ENCODE peak calls at places on chromosome 18, in five cellular contexts. L is foreskin fibroblast, M is lower lobe of right lung, K is cardiac muscle cell, X is neural crest cell. Y is an unnamed sample.

GRCh38 chr18:72544092-72544886 is at the start of gene CBLN2:
- DNase-seq in L (peak), M (peak), K (peak), X (peak), Y (peak)

GRCh38 chr18:11752116-11752911 is 63.2 kb downstream of the GNAL start:
- DNase-seq in L (no peak), M (no peak), K (peak), X (peak), Y (no peak)

GRCh38 chr18:49669403-49669802 is 107.5 kb downstream of the LIPG start:
- DNase-seq in L (no peak), M (no peak), K (no peak), X (no peak), Y (no peak)

GRCh38 chr18:23178201-23178600 is 42.9 kb downstream of the CABLES1 start:
- DNase-seq in L (no peak), M (no peak), K (no peak), X (no peak), Y (no peak)

GRCh38 chr18:7568426-7568825 is 1.3 kb downstream of the PTPRM start:
- DNase-seq in L (peak), M (peak), K (peak), X (peak), Y (peak)

GRCh38 chr18:2316686-2317308 is 254.5 kb downstream of the METTL4 start:
- DNase-seq in L (no peak), M (no peak), K (peak), X (no peak), Y (peak)

GRCh38 chr18:71673498-71673897 is 870.6 kb downstream of the CBLN2 start:
- DNase-seq in L (no peak), M (no peak), K (no peak), X (no peak), Y (no peak)

GRCh38 chr18:14974088-14974487 is 226.1 kb downstream of the ANKRD30B start:
- DNase-seq in L (no peak), M (no peak), K (no peak), X (no peak), Y (no peak)

GRCh38 chr18:9683418-9684396 is 24.4 kb upstream of the RAB31 start:
- DNase-seq in L (peak), M (no peak), K (no peak), X (no peak), Y (peak)

GRCh38 chr18:7572837-7573236 is 5.7 kb downstream of the PTPRM start:
- DNase-seq in L (no peak), M (no peak), K (no peak), X (no peak), Y (no peak)

GRCh38 chr18:68428666-68429065 is 286.2 kb downstream of the TMX3 start:
- DNase-seq in L (no peak), M (no peak), K (no peak), X (no peak), Y (no peak)

GRCh38 chr18:68703326-68703725 is 11.6 kb downstream of the TMX3 start:
- DNase-seq in L (no peak), M (no peak), K (no peak), X (no peak), Y (no peak)

GRCh38 chr18:45291616-45292612 is 323.4 kb upstream of the SLC14A2 start:
- DNase-seq in L (no peak), M (no peak), K (no peak), X (no peak), Y (no peak)

GRCh38 chr18:69259282-69259681 is 141.4 kb upstream of the DOK6 start:
- DNase-seq in L (no peak), M (no peak), K (no peak), X (no peak), Y (no peak)

GRCh38 chr18:34659579-34660517 is 50.2 kb upstream of the DTNA start:
- DNase-seq in L (peak), M (peak), K (peak), X (peak), Y (peak)

GRCh38 chr18:58900015-58900649 is 35.5 kb downstream of the ZNF532 start:
- DNase-seq in L (no peak), M (no peak), K (no peak), X (peak), Y (no peak)

GRCh38 chr18:23716966-23717365 is 27.7 kb downstream of the LAMA3 start:
- DNase-seq in L (no peak), M (no peak), K (no peak), X (no peak), Y (no peak)

GRCh38 chr18:10232062-10232461 is 222.4 kb upstream of the APCDD1 start:
- DNase-seq in L (no peak), M (no peak), K (no peak), X (no peak), Y (no peak)

GRCh38 chr18:21243041-21243431 is 1.0 kb downstream of the GREB1L start:
- DNase-seq in L (no peak), M (no peak), K (peak), X (no peak), Y (peak)

GRCh38 chr18:39667905-39668304 is 2102.3 kb upstream of the CELF4 start:
- DNase-seq in L (peak), M (no peak), K (no peak), X (no peak), Y (no peak)

GRCh38 chr18:74396252-74397204 is 60.6 kb downstream of the DIPK1C start:
- DNase-seq in L (no peak), M (no peak), K (no peak), X (no peak), Y (no peak)

GRCh38 chr18:10072659-10073309 is 159.0 kb downstream of the VAPA start:
- DNase-seq in L (peak), M (no peak), K (no peak), X (no peak), Y (no peak)

GRCh38 chr18:30634249-30634648 is 408.3 kb downstream of the DSC3 start:
- DNase-seq in L (no peak), M (no peak), K (no peak), X (no peak), Y (no peak)

GRCh38 chr18:21074336-21075323 is 37.0 kb downstream of the ROCK1 start:
- DNase-seq in L (no peak), M (no peak), K (no peak), X (no peak), Y (peak)

GRCh38 chr18:8626414-8627106 is 17.3 kb downstream of the RAB12 start:
- DNase-seq in L (no peak), M (no peak), K (peak), X (no peak), Y (no peak)

GRCh38 chr18:10499230-10499629 is 26.6 kb upstream of the NAPG start:
- DNase-seq in L (no peak), M (no peak), K (no peak), X (no peak), Y (no peak)

GRCh38 chr18:77702686-77703085 is 453.0 kb downstream of the GALR1 start:
- DNase-seq in L (no peak), M (no peak), K (peak), X (peak), Y (no peak)

GRCh38 chr18:72634500-72634899 is 90.4 kb upstream of the CBLN2 start:
- DNase-seq in L (no peak), M (no peak), K (no peak), X (no peak), Y (peak)

GRCh38 chr18:8424481-8424880 is 184.8 kb upstream of the RAB12 start:
- DNase-seq in L (no peak), M (no peak), K (no peak), X (no peak), Y (no peak)

GRCh38 chr18:5611221-5611620 is 67.4 kb upstream of the EPB41L3 start:
- DNase-seq in L (no peak), M (no peak), K (no peak), X (no peak), Y (no peak)

GRCh38 chr18:70459251-70459650 is 170.4 kb downstream of the SOCS6 start:
- DNase-seq in L (no peak), M (no peak), K (no peak), X (no peak), Y (no peak)

GRCh38 chr18:43571078-43571689 is 293.9 kb upstream of the SYT4 start:
- DNase-seq in L (peak), M (no peak), K (peak), X (peak), Y (peak)

GRCh38 chr18:70200286-70200685 is 5.2 kb downstream of the RTTN start:
- DNase-seq in L (no peak), M (no peak), K (no peak), X (no peak), Y (no peak)

GRCh38 chr18:46518438-46518837 is 138.6 kb downstream of the LOXHD1 start:
- DNase-seq in L (no peak), M (no peak), K (peak), X (no peak), Y (peak)

GRCh38 chr18:59996370-59996966 is 96.7 kb downstream of the PMAIP1 start:
- DNase-seq in L (peak), M (no peak), K (peak), X (peak), Y (peak)
- TF ChIP-seq CTCF in L (peak), M (peak), K (peak), X (peak), Y (peak)

GRCh38 chr18:36185157-36185556 is 2.1 kb upstream of the MOCOS start:
- DNase-seq in L (no peak), M (no peak), K (no peak), X (no peak), Y (no peak)
- TF ChIP-seq CTCF in L (no peak), M (no peak), K (no peak), X (no peak), Y (no peak)

DNA sequence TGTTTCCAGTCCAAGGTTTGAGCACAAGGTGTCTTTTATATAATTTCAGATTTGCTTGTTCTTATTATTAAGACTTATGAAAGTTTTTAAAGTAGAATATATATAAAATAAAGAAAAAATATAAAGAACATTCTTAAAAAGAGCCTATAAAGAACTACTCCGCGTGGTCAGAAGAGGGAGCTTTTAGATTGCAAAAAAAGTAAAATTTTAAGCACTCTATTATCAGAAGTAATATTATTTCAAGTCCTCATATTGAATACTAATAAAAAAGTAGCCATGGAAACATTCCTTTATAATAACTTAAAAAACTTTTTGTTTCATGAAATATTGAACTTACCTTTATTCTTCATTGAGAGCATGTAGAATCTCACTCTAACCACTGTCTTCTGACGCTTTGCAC is 51.4 kb downstream of the LINC00305 start:
- DNase-seq in L (no peak), M (no peak), K (no peak), X (no peak), Y (no peak)
- TF ChIP-seq CTCF in L (no peak), M (peak), K (peak), X (peak), Y (no peak)

DNA sequence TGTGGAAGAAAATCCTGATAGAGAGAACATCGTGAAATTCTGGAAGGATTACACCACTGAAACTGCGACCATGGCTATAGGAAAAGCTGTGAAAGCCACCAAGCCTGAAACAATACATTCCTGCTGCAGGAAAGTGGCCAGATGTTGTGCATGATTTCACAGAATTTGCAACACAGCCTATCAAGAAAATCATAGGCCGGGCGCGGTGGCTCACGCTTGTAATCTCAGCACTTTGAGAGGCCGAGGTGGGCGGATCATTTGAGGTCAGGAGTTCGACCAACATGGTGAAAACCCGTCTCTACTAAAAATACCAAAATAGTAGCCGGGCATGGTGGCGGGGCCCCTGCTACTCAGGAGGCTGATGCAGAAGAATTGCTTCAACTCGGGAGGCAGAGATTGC is 360.2 kb downstream of the CDH7 start:
- DNase-seq in L (no peak), M (no peak), K (no peak), X (no peak), Y (no peak)
- TF ChIP-seq CTCF in L (no peak), M (no peak), K (no peak), X (no peak), Y (no peak)

GRCh38 chr18:29060349-29060748 is 883.4 kb upstream of the CDH2 start:
- DNase-seq in L (no peak), M (no peak), K (no peak), X (no peak), Y (no peak)

GRCh38 chr18:29057703-29058102 is 880.8 kb upstream of the CDH2 start:
- DNase-seq in L (no peak), M (no peak), K (no peak), X (no peak), Y (no peak)

GRCh38 chr18:29062921-29063320 is 886.0 kb upstream of the CDH2 start:
- DNase-seq in L (no peak), M (no peak), K (no peak), X (no peak), Y (no peak)

DNA sequence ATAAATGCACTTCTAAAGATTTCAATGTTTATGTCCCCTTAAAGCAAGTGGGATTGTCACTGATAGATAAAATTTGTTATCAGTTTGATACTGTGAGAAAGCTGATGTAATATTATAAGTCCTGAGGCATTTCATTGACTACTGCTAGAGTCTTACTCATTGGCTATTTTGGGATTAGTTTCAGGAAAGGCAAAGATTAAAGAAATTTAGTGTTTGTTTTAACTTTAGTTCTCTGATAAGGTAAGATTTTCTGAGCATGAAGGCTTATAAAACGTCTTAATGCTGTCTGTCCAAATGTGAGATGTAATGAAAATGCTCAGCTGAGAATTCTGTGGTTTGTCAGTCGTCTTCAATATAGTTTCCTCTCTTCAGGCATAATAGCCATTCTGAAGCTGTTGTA is 886.4 kb upstream of the CDH2 start:
- DNase-seq in L (no peak), M (no peak), K (no peak), X (no peak), Y (no peak)
- TF ChIP-seq CTCF in L (no peak), M (no peak), K (no peak), X (no peak), Y (no peak)

GRCh38 chr18:13462686-13463085 is 244.1 kb downstream of the LDLRAD4 start:
- DNase-seq in L (no peak), M (no peak), K (no peak), X (no peak), Y (no peak)

GRCh38 chr18:13465476-13465875 is 246.9 kb downstream of the LDLRAD4 start:
- DNase-seq in L (no peak), M (no peak), K (no peak), X (no peak), Y (no peak)

GRCh38 chr18:13465126-13465446 is 246.5 kb downstream of the LDLRAD4 start:
- DNase-seq in L (no peak), M (no peak), K (no peak), X (no peak), Y (no peak)

GRCh38 chr18:13463526-13463925 is 245.0 kb downstream of the LDLRAD4 start:
- DNase-seq in L (no peak), M (no peak), K (no peak), X (no peak), Y (no peak)

DNA sequence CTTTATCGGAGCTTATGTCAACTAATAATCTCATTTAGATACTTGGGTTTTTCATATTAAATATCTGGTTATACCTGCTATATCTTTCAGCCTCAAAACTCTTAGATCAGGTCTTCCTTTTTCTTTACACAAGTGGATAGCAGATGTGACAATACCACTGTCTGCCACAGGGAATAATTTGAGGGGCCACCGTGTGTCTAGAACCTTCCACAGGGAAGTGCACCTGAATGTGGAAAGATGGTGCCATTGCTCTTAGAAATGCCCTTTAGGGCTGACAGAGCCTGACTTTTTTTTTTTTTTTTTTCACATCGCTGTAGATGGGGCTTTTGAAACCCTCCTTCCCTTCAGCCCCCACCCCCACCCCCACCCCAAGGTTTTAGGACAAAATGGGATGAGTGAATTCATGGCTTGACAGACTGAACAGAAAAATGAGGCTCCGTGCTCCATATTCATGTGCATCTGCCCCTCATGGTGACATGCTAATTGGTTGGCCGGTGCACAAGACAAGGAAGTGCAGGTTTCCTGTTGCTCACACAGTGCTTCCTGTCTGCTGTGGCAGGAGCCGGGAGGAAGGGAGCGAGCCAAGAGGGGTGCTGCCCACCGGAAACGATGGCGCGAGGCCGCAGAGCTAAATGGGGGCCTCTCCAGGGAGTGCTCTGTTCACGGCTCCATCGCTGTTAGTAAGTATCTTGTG is 246.0 kb downstream of the LDLRAD4 start:
- DNase-seq in L (no peak), M (peak), K (no peak), X (no peak), Y (no peak)
- TF ChIP-seq CTCF in L (no peak), M (no peak), K (no peak), X (no peak), Y (no peak)